ENCODE peak calls at places on chromosomes 11 and 22, in six cellular contexts. A, T, M, W, C and J are unnamed samples.

GRCh38 chr11:73295259-73295995 is 12.6 kb upstream of the ARHGEF17 start:
- DNase-seq in A (peak; percentile 43), T (peak; percentile 82), M (peak; percentile 77), W (peak; percentile 93), C (peak; percentile 68), J (peak; percentile 88)

GRCh38 chr11:129385801-129386200 is 10.2 kb downstream of the BARX2 start:
- DNase-seq in A (no peak), T (no peak), M (no peak), W (no peak), C (no peak), J (no peak)

GRCh38 chr11:127000991-127001390 is 421 bp upstream of the KIRREL3 start:
- DNase-seq in A (no peak), T (no peak), M (no peak), W (peak; percentile 60), C (no peak), J (peak; percentile 34)

GRCh38 chr11:100929377-100929776 is 200.2 kb downstream of the PGR start:
- DNase-seq in A (no peak), T (no peak), M (no peak), W (peak; percentile 45), C (peak; percentile 61), J (no peak)

GRCh38 chr11:124075841-124076571 is 34.9 kb upstream of the OR10G7 start:
- DNase-seq in A (no peak), T (no peak), M (peak; percentile 14), W (peak; percentile 49), C (no peak), J (no peak)

GRCh38 chr11:67287355-67288197 is 1.5 kb upstream of the ANKRD13D start:
- DNase-seq in A (no peak), T (no peak), M (no peak), W (no peak), C (no peak), J (no peak)

GRCh38 chr11:70090989-70091388 is 12.9 kb downstream of the ANO1 start:
- DNase-seq in A (no peak), T (peak; percentile 59), M (no peak), W (peak; percentile 18), C (no peak), J (no peak)

GRCh38 chr11:35786918-35787557 is 124.5 kb downstream of the TRIM44 start:
- DNase-seq in A (no peak), T (no peak), M (no peak), W (peak; percentile 70), C (peak; percentile 57), J (no peak)

GRCh38 chr11:1484716-1485503 is 1.7 kb downstream of the MOB2 start:
- DNase-seq in A (no peak), T (no peak), M (no peak), W (no peak), C (no peak), J (no peak)

GRCh38 chr11:18611196-18611595 is 11.6 kb downstream of the MISFA start:
- DNase-seq in A (no peak), T (no peak), M (no peak), W (peak; percentile 51), C (no peak), J (no peak)

GRCh38 chr11:64444838-64445441 is 86.0 kb downstream of the RPS6KA4 start:
- DNase-seq in A (peak; percentile 16), T (no peak), M (no peak), W (peak; percentile 38), C (peak; percentile 18), J (no peak)

GRCh38 chr22:30930228-30930627 is 38.3 kb downstream of the MORC2 start:
- DNase-seq in A (no peak), T (no peak), M (no peak), W (no peak), C (no peak), J (no peak)

GRCh38 chr11:70590356-70590991 is 192.1 kb downstream of the CTTN start:
- DNase-seq in A (no peak), T (no peak), M (no peak), W (no peak), C (no peak), J (no peak)

GRCh38 chr22:31296258-31296657 is 4.0 kb upstream of the PIK3IP1 start:
- DNase-seq in A (no peak), T (no peak), M (peak; percentile 70), W (peak; percentile 78), C (peak; percentile 57), J (no peak)

GRCh38 chr11:71408826-71409225 is 39.4 kb downstream of the DHCR7 start:
- DNase-seq in A (no peak), T (no peak), M (no peak), W (no peak), C (no peak), J (no peak)

GRCh38 chr22:20843501-20843900 is 15.1 kb downstream of the PI4KA start:
- DNase-seq in A (no peak), T (no peak), M (no peak), W (no peak), C (no peak), J (no peak)
- TF ChIP-seq EZH2 in A (no peak), T (no peak), M (no peak), W (no peak), C (no peak), J (no peak)

DNA sequence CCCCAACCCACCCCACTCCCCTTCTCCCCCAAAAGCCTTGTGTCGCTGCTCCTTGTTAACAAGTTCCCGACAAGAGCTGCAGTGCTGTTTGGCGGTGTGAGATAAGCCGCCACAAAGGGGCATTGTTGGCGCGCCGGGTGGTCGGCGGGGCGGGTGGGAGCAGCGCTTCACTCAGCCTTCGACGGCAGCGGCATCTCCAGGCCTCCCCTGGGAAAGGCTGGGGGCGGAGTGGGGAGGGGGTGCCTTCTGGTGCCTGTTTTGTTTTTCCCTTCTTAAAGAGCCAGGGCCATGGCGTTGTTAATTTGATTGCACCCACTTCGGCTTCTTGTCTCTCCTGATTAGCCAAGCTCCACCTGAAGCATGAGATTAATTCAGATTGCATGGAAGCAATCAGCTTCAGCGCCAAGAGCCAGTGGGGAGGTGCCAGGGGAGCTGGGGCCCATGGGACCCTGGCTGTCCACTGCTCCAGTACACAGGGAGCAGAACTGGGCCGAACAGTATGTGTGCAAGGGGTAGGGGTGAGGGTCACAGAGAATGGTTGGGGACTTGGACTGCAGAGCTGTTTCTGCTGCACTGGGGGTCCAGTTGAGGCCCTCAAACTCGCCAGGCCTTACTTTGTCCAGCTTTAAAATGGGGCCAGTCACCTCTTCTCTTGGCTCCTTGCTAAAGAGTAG is 165.1 kb downstream of the CEP164 start:
- DNase-seq in A (no peak), T (no peak), M (no peak), W (no peak), C (no peak), J (peak; percentile 89)
- TF ChIP-seq EZH2 in A (no peak), T (no peak), M (no peak), W (no peak), C (no peak), J (no peak)

DNA sequence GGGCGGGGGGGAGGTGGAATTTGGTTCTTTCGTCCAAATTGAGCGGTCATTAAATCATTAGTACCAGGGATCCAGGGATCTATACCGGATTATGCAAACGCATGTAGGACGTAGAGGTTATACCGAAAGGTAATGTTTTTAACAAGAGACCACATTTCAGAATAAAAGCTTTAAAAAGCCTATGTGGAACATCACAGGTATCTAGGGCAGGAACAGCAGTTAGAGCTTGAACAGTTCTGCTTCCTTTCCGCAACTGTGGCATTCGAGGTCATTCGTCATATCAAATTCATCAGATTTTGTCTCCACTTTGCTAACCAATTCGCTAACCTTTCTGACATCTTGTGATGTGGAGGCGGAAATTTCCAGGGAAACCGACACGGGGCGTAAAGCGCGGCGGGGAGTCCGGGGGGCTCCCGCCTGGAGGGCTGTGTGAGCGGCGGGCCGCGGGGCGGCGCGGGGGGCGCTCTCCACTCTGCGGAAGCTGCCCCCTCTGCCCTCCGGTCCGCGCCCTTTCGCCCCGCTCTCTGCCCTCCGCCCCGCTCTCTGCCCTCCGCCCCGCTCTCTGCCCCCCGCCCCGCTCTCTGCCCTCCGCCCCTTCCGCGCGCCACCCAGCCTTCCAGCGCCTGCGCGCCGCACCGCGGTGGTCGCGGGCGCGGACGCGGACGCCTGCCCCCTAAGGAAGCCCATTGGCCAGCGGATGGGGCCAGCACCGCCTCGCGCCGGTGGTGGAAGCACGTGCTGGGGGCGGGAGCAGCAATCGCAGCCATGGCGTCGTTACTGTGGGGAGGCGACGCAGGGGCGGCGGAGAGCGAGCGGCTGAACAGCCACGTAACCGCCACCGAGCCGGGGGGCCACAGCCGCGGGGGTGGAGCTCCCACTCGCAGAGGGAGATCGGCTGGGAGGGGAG is at the start of gene DDX25:
- DNase-seq in A (no peak), T (peak; percentile 43), M (no peak), W (no peak), C (no peak), J (peak; percentile 85)
- TF ChIP-seq EZH2 in A (no peak), T (no peak), M (peak; percentile 77), W (no peak), C (peak; percentile 86), J (peak; percentile 37)

GRCh38 chr11:7941141-7941540 is 367 bp downstream of the OR10A3 start:
- DNase-seq in A (no peak), T (no peak), M (no peak), W (no peak), C (no peak), J (no peak)
- TF ChIP-seq EZH2 in A (no peak), T (no peak), M (no peak), W (no peak), C (no peak), J (no peak)